ENCODE peak calls at places on chromosomes 6 and 20, in four cellular contexts. P is right atrium auricular region, G is lower lobe of right lung, F is OCI-LY7. J is an unnamed sample. For H3K4me1, the result is how much of the 10 kb centered on the place peaks cover.

GRCh38 chr20:34318609-34319443 is 15.7 kb upstream of the AHCY start:
- DNase-seq in P (no peak), G (peak), F (no peak), J (no peak)

GRCh38 chr6:303948-304558 is 11.8 kb downstream of the DUSP22 start:
- DNase-seq in P (no peak), G (no peak), F (no peak), J (peak)

GRCh38 chr20:11509776-11510175 is 407.9 kb upstream of the BTBD3 start:
- DNase-seq in P (no peak), G (no peak), F (no peak), J (no peak)

GRCh38 chr6:58198301-58198700 is 880.9 kb downstream of the PRIM2 start:
- DNase-seq in P (no peak), G (no peak), F (no peak), J (no peak)

GRCh38 chr6:28124350-28124970 is at the start of gene ZSCAN16:
- DNase-seq in P (peak), G (peak), F (peak), J (peak)

GRCh38 chr6:44039191-44039719 is 88.0 kb downstream of the MRPL14 start:
- DNase-seq in P (no peak), G (no peak), F (no peak), J (peak)

GRCh38 chr20:58201616-58202015 is 26.8 kb downstream of the ANKRD60 start:
- DNase-seq in P (no peak), G (no peak), F (no peak), J (no peak)

GRCh38 chr20:22382742-22383141 is 201.6 kb downstream of the FOXA2 start:
- DNase-seq in P (no peak), G (no peak), F (peak), J (no peak)

GRCh38 chr6:28841290-28841689 is 82.5 kb downstream of the TRIM27 start:
- DNase-seq in P (no peak), G (no peak), F (peak), J (no peak)

GRCh38 chr20:24964518-24964838 is 15.4 kb downstream of the CST7 start:
- DNase-seq in P (no peak), G (no peak), F (no peak), J (no peak)

GRCh38 chr6:161031721-161032495 is 40.3 kb downstream of the MAP3K4 start:
- DNase-seq in P (no peak), G (no peak), F (no peak), J (no peak)

GRCh38 chr6:15621203-15622044 is 41.4 kb downstream of the DTNBP1 start:
- DNase-seq in P (no peak), G (peak), F (no peak), J (peak)

GRCh38 chr20:44901972-44902371 is 7.9 kb upstream of the PABPC1L start:
- DNase-seq in P (no peak), G (no peak), F (no peak), J (no peak)

GRCh38 chr6:24910850-24911712 is 24.7 kb downstream of the RIPOR2 start:
- DNase-seq in P (no peak), G (peak), F (peak), J (peak)

GRCh38 chr6:95946906-95947305 is 68.9 kb upstream of the FUT9 start:
- DNase-seq in P (no peak), G (no peak), F (no peak), J (no peak)

GRCh38 chr6:2854394-2854982 is 12.8 kb upstream of the SERPINB1 start:
- DNase-seq in P (no peak), G (no peak), F (no peak), J (no peak)

GRCh38 chr6:118776607-118777549 is 117.1 kb upstream of the ASF1A start:
- DNase-seq in P (peak), G (no peak), F (peak), J (no peak)

GRCh38 chr6:9943026-9943425 is 471.8 kb downstream of the TFAP2A start:
- DNase-seq in P (no peak), G (no peak), F (no peak), J (no peak)

GRCh38 chr20:46283426-46283825 is 24.9 kb downstream of the CDH22 start:
- DNase-seq in P (no peak), G (no peak), F (no peak), J (no peak)

GRCh38 chr6:150296890-150297289 is 71.9 kb upstream of the IYD start:
- DNase-seq in P (no peak), G (no peak), F (no peak), J (no peak)

GRCh38 chr20:50366270-50367103 is 143.7 kb upstream of the PTPN1 start:
- DNase-seq in P (peak), G (peak), F (no peak), J (no peak)

GRCh38 chr6:75458895-75459294 is 34.7 kb downstream of the FILIP1 start:
- DNase-seq in P (peak), G (no peak), F (no peak), J (no peak)

GRCh38 chr6:125512621-125513020 is 210.9 kb upstream of the HDDC2 start:
- DNase-seq in P (no peak), G (no peak), F (peak), J (no peak)

GRCh38 chr6:142187209-142187608 is 40.1 kb downstream of the VTA1 start:
- DNase-seq in P (peak), G (no peak), F (no peak), J (no peak)

GRCh38 chr20:62668441-62669027 is 26.2 kb downstream of the SLCO4A1 start:
- DNase-seq in P (peak), G (no peak), F (peak), J (no peak)

GRCh38 chr6:153045271-153045670 is 42.8 kb upstream of the MTRF1L start:
- DNase-seq in P (no peak), G (no peak), F (no peak), J (no peak)

GRCh38 chr20:60408435-60408834 is 450.2 kb downstream of the CDH26 start:
- DNase-seq in P (no peak), G (no peak), F (no peak), J (no peak)

GRCh38 chr6:140809694-140810101 is 1323.0 kb upstream of the GJE1 start:
- DNase-seq in P (no peak), G (no peak), F (no peak), J (no peak)

GRCh38 chr6:88443554-88443953 is 277.4 kb upstream of the CNR1 start:
- DNase-seq in P (no peak), G (no peak), F (peak), J (no peak)

GRCh38 chr20:14992071-14992654 is 654.8 kb upstream of the FLRT3 start:
- DNase-seq in P (no peak), G (no peak), F (no peak), J (no peak)

GRCh38 chr6:162618463-162619002 is 109.0 kb downstream of the PRKN start:
- DNase-seq in P (no peak), G (no peak), F (no peak), J (no peak)

GRCh38 chr6:125693480-125693879 is 56.0 kb upstream of the HEY2 start:
- DNase-seq in P (no peak), G (no peak), F (no peak), J (no peak)

GRCh38 chr20:2626853-2627541 is 25.4 kb upstream of the NOP56 start:
- DNase-seq in P (no peak), G (peak), F (no peak), J (no peak)
- H3K27ac ChIP-seq in P (no peak), G (no peak), F (no peak), J (peak)

GRCh38 chr20:31698243-31698802 is 24.3 kb downstream of the BCL2L1 start:
- DNase-seq in P (no peak), G (no peak), F (no peak), J (no peak)
- H3K4me1 ChIP-seq in P (half or more), G (half or more), F (half or more), J (half or more)

GRCh38 chr6:4358414-4359107 is 223.2 kb upstream of the ECI2 start:
- DNase-seq in P (peak), G (peak), F (no peak), J (peak)
- H3K4me3 ChIP-seq in P (no peak), G (no peak), F (no peak), J (no peak)

GRCh38 chr6:47116616-47117015 is 74.5 kb upstream of the ADGRF1 start:
- DNase-seq in P (no peak), G (no peak), F (no peak), J (no peak)
- H3K27ac ChIP-seq in P (no peak), G (no peak), F (no peak), J (no peak)

DNA sequence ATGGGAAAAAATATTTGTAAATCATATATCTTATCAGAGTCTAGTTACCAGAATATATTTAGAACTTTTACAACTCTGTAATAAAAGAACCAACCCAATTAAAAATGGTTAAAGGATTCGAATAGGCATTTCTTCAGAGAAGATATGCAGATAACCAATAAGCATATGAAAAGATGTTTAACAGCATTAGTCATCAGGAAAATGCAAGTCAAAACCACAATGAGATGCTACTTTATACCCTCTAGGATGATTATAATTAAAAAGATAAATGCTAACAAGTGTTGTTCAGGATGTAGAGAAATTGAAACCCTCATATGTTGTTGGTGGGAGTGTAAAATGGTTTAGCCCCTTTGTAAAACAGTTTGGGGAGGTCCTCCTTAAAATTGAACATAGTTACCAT is 94.1 kb downstream of the LRRC1 start:
- DNase-seq in P (no peak), G (no peak), F (no peak), J (no peak)
- H3K4me1 ChIP-seq in P (under half), G (under half), F (under half), J (under half)

GRCh38 chr6:108175176-108175591 is 9.4 kb downstream of the NR2E1 start:
- DNase-seq in P (no peak), G (no peak), F (no peak), J (no peak)
- H3K4me3 ChIP-seq in P (no peak), G (peak), F (no peak), J (peak)

DNA sequence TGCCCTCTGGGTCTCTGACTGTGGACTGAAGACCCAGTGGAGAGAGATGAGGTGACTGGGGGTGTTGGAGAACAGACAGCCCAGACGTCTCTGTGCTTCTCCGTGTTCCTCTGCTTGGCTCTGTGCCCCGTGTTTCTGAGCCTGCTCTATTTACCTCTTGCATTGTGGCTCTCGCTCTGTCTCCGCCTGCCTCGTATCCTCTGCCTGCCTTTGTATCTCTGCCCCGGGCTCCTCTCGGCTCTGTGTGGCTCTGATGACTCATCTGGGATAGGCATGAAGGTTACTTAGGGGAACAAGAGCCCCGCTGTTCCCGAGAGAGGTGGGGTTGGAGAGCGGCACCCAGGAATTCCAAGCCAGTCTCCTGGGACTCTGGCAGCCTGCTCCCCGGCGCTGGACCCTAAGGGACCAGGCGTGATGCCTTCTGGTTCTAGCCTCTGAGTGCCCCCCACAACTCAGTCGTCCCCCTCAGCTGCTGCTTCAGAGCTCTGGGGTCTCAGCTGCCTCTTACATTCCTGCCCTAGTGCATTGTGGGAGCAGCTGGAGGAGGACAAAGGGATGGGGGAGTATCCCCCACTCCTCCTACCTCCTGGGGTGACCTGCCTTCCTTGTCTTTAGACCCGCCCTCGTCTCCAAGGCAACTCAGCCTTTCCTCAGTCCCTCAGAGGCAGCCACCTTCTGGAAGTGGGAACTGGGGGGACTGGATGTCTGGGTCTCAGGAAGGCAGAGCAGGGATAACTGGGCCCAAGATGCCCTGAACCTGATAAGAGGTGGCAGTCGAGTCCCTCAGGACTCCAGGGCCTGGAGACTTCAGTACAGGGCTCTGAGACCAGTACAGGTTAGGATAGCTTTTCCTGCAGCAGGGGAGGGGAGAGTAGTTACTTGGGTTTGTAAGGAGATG is 1.9 kb downstream of the DDR1 start:
- DNase-seq in P (peak), G (no peak), F (no peak), J (peak)
- H3K27ac ChIP-seq in P (peak), G (peak), F (no peak), J (peak)

DNA sequence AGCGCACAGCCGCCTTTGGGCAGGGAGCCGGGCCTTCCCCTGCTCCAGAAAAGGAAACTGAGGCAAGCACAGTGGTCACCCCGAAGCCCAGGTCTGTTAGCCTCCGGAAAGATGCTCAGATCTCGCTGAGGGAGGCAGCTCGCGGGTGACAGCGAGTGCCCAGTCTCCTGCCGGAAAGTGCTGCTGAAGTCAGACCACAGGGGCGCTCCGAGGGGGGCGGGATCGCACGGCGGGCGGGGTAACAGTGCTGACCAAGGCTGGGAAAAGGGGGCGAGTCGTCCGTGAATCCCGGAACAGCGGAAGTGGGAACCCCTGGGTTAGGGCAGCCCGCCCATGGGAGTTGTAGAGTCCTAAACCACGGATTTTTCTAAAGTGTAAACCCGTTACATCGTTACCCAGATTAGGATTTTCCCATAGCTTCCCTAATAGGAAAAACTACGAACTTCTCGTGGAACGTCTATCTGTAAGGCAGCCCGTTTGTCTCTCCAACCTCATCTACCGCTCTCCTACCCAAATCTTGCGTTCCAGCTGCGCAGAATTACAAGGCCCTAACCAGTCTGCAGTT is 504 bp downstream of the VPS16 start:
- DNase-seq in P (peak), G (peak), F (peak), J (peak)
- H3K4me1 ChIP-seq in P (under half), G (under half), F (under half), J (under half)

J was measured in upper lobe of right lung.